ENCODE peak calls at places on chromosomes 16 and 17, in nine cellular contexts. I is naive thymus-derived CD4-positive, alpha-beta T cell; C is HCT116; T is left lung; X is kidney epithelial cell; E is NT2/D1; B is fibroblast of lung; Y is H9; P is IMR-90. V is an unnamed sample. For H3K27me3, the result is how much of the 10 kb centered on the place peaks cover.

GRCh38 chr16:56399047-56399446 is 26.3 kb downstream of the AMFR start:
- DNase-seq in I (no peak), C (no peak), T (no peak), X (no peak), E (no peak), B (no peak), Y (no peak), P (no peak), V (no peak)

GRCh38 chr16:81316176-81316496 is 1.4 kb downstream of the GAN start:
- DNase-seq in I (no peak), C (no peak), T (no peak), X (no peak), E (no peak), B (no peak), Y (no peak), P (no peak), V (no peak)

GRCh38 chr16:47055136-47055885 is 81.8 kb upstream of the DNAJA2 start:
- DNase-seq in I (no peak), C (no peak), T (no peak), X (no peak), E (no peak), B (no peak), Y (no peak), P (no peak), V (no peak)

GRCh38 chr16:56266981-56267607 is 75.8 kb downstream of the GNAO1 start:
- DNase-seq in I (no peak), C (no peak), T (no peak), X (no peak), E (no peak), B (no peak), Y (no peak), P (no peak), V (no peak)

GRCh38 chr16:69049146-69049545 is 56.3 kb upstream of the HAS3 start:
- DNase-seq in I (no peak), C (no peak), T (no peak), X (no peak), E (no peak), B (peak), Y (no peak), P (peak), V (no peak)

GRCh38 chr17:19374136-19374535 is 4.2 kb upstream of the MAPK7 start:
- DNase-seq in I (no peak), C (no peak), T (peak), X (no peak), E (no peak), B (no peak), Y (no peak), P (no peak), V (no peak)

GRCh38 chr16:74073471-74073870 is 223.1 kb upstream of the PSMD7 start:
- DNase-seq in I (no peak), C (no peak), T (no peak), X (no peak), E (no peak), B (no peak), Y (no peak), P (peak), V (no peak)

GRCh38 chr17:29577778-29578211 is 9.3 kb downstream of the TP53I13 start:
- DNase-seq in I (no peak), C (no peak), T (no peak), X (no peak), E (no peak), B (peak), Y (no peak), P (peak), V (peak)

GRCh38 chr17:72922223-72922622 is 170.3 kb downstream of the SLC39A11 start:
- DNase-seq in I (no peak), C (no peak), T (no peak), X (peak), E (no peak), B (no peak), Y (no peak), P (no peak), V (no peak)

GRCh38 chr16:80794071-80794470 is 10.3 kb downstream of the CDYL2 start:
- DNase-seq in I (no peak), C (no peak), T (no peak), X (no peak), E (no peak), B (peak), Y (no peak), P (no peak), V (no peak)

GRCh38 chr16:69089091-69089912 is 16.2 kb upstream of the HAS3 start:
- DNase-seq in I (no peak), C (no peak), T (peak), X (no peak), E (no peak), B (peak), Y (peak), P (peak), V (no peak)

GRCh38 chr17:80279895-80280294 is 19.2 kb downstream of the RNF213 start:
- DNase-seq in I (no peak), C (no peak), T (peak), X (no peak), E (no peak), B (peak), Y (no peak), P (peak), V (no peak)

GRCh38 chr17:15385305-15385704 is 43.9 kb upstream of the TEKT3 start:
- DNase-seq in I (no peak), C (no peak), T (no peak), X (no peak), E (no peak), B (no peak), Y (no peak), P (peak), V (no peak)

GRCh38 chr17:43327421-43327820 is 71.4 kb upstream of the ARL4D start:
- DNase-seq in I (no peak), C (no peak), T (no peak), X (no peak), E (no peak), B (peak), Y (no peak), P (peak), V (no peak)

GRCh38 chr17:48148029-48148759 is 40.6 kb downstream of the SNX11 start:
- DNase-seq in I (no peak), C (no peak), T (no peak), X (no peak), E (no peak), B (no peak), Y (no peak), P (no peak), V (no peak)

GRCh38 chr17:79332011-79332410 is 257.4 kb downstream of the ENGASE start:
- DNase-seq in I (no peak), C (no peak), T (no peak), X (no peak), E (peak), B (no peak), Y (no peak), P (no peak), V (no peak)

GRCh38 chr16:11852092-11852809 is 909 bp upstream of the RSL1D1 start:
- DNase-seq in I (no peak), C (no peak), T (no peak), X (no peak), E (no peak), B (peak), Y (no peak), P (peak), V (no peak)

GRCh38 chr17:64250211-64250835 is 12.7 kb downstream of the TEX2 start:
- DNase-seq in I (no peak), C (no peak), T (no peak), X (no peak), E (no peak), B (no peak), Y (no peak), P (no peak), V (no peak)

GRCh38 chr16:17831330-17831729 is 360.6 kb upstream of the XYLT1 start:
- DNase-seq in I (no peak), C (no peak), T (no peak), X (no peak), E (no peak), B (no peak), Y (peak), P (no peak), V (no peak)

GRCh38 chr16:56102159-56102798 is 89.0 kb upstream of the GNAO1 start:
- DNase-seq in I (no peak), C (no peak), T (no peak), X (no peak), E (no peak), B (no peak), Y (no peak), P (no peak), V (no peak)

GRCh38 chr17:56502120-56502519 is 91.4 kb upstream of the NOG start:
- DNase-seq in I (no peak), C (no peak), T (no peak), X (no peak), E (no peak), B (no peak), Y (no peak), P (no peak), V (no peak)

GRCh38 chr17:80779961-80780380 is 211.7 kb upstream of the CHMP6 start:
- DNase-seq in I (no peak), C (no peak), T (peak), X (no peak), E (no peak), B (peak), Y (no peak), P (peak), V (no peak)

DNA sequence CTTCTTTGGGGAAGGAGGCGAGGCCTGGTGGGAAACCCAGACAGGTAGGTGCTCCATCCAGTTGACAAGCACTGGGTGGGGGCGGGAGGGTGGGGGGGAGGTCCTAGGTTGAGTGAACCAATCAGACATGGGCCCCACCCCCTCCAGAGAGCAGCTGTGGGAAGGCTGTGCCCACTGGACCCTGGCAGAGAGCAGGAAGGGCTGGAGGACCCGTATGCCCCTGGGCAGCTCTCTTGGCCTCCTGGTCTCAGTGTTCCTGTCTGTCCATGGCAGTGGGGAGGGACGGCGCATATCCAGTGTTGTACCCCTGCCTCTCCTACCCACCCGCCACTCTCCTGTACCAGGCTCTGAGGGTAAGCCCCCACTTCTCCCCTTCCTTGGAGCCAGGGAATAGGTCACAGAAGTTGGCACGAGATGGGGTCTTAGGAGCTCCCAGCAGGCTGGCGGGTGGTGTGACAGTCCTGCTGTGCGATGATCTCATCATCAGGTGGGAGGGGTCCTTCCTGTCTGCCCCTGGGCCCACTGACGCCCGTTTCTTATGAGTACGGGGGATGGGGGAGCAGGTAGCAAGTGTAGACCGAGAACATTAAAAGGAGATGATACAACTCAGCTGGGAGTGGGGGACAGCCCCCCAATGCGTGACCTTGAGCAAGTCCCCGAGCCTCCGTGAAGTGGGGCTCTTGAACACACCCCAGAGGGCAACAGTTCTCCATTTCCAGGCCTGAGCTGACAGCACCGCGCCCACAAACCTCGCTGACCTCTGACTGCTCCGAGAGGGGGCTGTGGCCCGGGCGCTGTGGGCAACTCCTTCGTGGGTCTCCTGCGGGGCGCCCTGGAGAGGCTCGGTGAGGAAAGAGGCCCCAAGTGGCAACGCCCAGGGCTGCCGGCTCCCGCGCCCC is 1.2 kb upstream of the ZFPM1 start:
- DNase-seq in I (peak), C (peak), T (no peak), X (no peak), E (no peak), B (no peak), Y (no peak), P (no peak), V (no peak)
- H3K27me3 ChIP-seq in I (under half), C (under half), T (under half), X (under half), E (half or more), B (under half), Y (under half), P (under half), V (under half)

DNA sequence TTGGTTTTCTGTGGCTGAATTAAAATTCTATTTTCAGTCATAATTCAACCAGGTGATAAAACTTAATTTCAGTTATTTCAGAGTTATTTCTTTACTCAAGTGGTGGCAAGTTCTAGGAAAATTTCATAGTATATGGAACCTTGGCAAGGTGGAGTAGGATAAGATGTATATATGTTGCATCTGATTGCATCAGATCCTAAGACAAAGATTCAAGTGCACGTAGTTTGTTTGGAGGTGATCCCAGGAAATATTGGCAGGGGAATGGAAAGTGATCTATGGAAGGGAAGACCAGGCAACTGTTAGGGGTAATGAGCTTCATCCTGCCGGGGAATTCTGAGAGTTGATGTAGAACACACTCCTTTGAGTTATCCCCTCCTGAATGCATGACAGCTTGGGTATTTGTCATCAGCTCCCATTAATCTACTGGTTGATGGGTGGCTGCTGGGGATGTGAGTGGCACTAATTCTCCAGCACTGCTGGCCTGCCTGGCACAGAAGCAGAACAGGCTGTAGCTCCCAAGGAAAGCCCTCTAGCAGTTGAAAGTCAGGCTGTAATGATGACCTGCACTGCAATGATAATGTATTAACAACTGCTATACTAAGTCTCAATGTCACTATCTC is 52.2 kb upstream of the TOM1L1 start:
- DNase-seq in I (no peak), C (no peak), T (no peak), X (no peak), E (no peak), B (no peak), Y (no peak), P (no peak), V (no peak)
- H3K27me3 ChIP-seq in I (under half), C (under half), T (under half), X (under half), E (under half), B (under half), Y (under half), P (under half), V (under half)

GRCh38 chr16:86825631-86826030 is 247.3 kb downstream of the FOXL1 start:
- DNase-seq in I (no peak), C (no peak), T (no peak), X (no peak), E (no peak), B (no peak), Y (no peak), P (no peak), V (no peak)
- H3K27me3 ChIP-seq in I (under half), C (half or more), T (under half), X (under half), E (half or more), B (under half), Y (under half), P (under half), V (under half)

GRCh38 chr17:4586043-4586442 is 1.7 kb downstream of the SMTNL2 start:
- DNase-seq in I (no peak), C (no peak), T (no peak), X (no peak), E (no peak), B (no peak), Y (no peak), P (no peak), V (no peak)
- H3K27me3 ChIP-seq in I (under half), C (under half), T (under half), X (half or more), E (under half), B (under half), Y (under half), P (half or more), V (under half)

DNA sequence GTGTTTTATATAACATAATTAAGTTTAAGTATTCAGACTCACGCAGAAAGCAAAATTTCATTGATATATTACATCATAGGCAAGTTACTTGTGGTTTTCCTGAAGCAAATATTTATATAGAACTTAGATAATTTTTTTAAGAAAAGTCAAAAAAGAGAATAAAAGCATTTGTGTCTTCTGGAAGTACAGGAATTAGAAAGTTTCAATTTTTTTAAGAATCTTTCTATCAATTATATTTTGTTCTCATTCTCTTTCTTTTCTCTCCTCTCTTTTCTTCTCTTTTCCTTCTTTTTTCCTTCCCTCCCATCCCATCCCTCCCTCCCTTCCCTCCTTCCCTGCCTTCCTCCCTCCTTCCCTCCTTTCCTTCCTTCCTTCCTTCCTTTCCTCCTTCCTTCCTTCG is 120.7 kb upstream of the CDH8 start:
- DNase-seq in I (no peak), C (no peak), T (no peak), X (no peak), E (no peak), B (no peak), Y (no peak), P (no peak), V (no peak)
- H3K27me3 ChIP-seq in I (under half), C (under half), T (under half), X (under half), E (under half), B (under half), Y (under half), P (under half), V (under half)

DNA sequence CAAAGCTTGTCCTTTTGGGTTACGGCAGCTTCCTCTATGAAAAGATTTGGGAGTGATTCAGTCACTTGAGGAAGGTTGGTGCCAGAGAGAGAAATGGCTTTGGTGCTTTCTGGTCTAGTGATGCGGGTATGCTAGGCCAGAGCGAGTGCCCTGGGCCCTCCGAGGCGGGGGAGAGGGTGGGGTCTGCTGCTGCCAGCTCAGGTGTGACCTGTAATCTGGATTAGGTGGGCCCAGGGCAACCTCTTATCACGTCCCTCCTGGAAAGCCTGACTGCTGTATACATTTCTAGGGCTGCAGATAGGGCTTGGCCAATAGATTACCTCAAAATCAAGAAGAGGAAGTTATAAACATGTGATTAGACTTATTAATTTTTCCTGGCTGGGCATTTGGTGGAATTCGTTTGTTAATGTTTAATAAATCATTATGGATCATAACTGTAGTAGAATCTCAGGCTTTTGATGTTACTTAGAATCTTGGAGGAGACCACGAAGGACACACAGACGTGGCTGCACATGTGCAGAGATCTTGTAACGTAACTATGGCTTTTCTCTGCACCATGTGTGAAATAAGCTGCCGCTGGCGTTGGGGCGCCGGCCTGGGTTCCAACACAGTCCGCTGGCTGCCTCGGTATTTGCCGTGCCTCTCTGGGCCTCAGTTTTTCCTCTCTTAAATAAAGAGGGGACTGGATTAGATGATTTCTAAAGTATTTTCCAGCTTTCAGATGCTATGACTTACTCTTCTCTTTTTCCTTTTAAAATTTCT is 1.2 kb downstream of the IRF8 start:
- DNase-seq in I (no peak), C (no peak), T (no peak), X (no peak), E (no peak), B (no peak), Y (no peak), P (no peak), V (no peak)
- H3K27me3 ChIP-seq in I (under half), C (under half), T (under half), X (under half), E (half or more), B (under half), Y (under half), P (half or more), V (half or more)

GRCh38 chr17:34163681-34164080 is 91.4 kb upstream of the CCL2 start:
- DNase-seq in I (no peak), C (no peak), T (no peak), X (no peak), E (no peak), B (peak), Y (peak), P (peak), V (no peak)
- H3K27me3 ChIP-seq in I (under half), C (under half), T (under half), X (under half), E (under half), B (under half), Y (under half), P (under half), V (under half)

GRCh38 chr16:30088832-30089624 is 2.7 kb downstream of the TBX6 start:
- DNase-seq in I (no peak), C (no peak), T (no peak), X (no peak), E (no peak), B (no peak), Y (no peak), P (no peak), V (no peak)

GRCh38 chr16:30085820-30086219 is 5.9 kb downstream of the TBX6 start:
- DNase-seq in I (no peak), C (no peak), T (no peak), X (no peak), E (no peak), B (no peak), Y (no peak), P (no peak), V (no peak)

GRCh38 chr16:30088237-30088831 is 3.4 kb downstream of the TBX6 start:
- DNase-seq in I (no peak), C (no peak), T (no peak), X (no peak), E (no peak), B (no peak), Y (no peak), P (no peak), V (no peak)

GRCh38 chr16:30086291-30087140 is 5.2 kb downstream of the TBX6 start:
- DNase-seq in I (no peak), C (no peak), T (no peak), X (no peak), E (no peak), B (no peak), Y (no peak), P (no peak), V (no peak)

GRCh38 chr16:30087181-30087898 is 4.4 kb downstream of the TBX6 start:
- DNase-seq in I (no peak), C (no peak), T (no peak), X (no peak), E (no peak), B (no peak), Y (no peak), P (no peak), V (no peak)
- H3K27me3 ChIP-seq in I (under half), C (under half), T (under half), X (under half), E (under half), B (under half), Y (under half), P (under half), V (under half)